ENCODE peak calls at places on chromosomes 4 and X, in four cellular contexts. U is CD4-positive, alpha-beta T cell; V is fibroblast of lung; D is HepG2. E is an unnamed sample.
A peak's percentile ranks its signal among the peaks of the same experiment; 100 is the strongest.

GRCh38 chr4:140163029-140163810 is 9.2 kb upstream of the MAML3 start:
- DNase-seq in U (no peak), V (peak; percentile 78), D (no peak), E (no peak)

GRCh38 chr4:103778221-103778620 is 58.4 kb upstream of the TACR3 start:
- DNase-seq in U (no peak), V (no peak), D (no peak), E (no peak)

GRCh38 chrX:267771-268261 is 13.4 kb upstream of the PLCXD1 start:
- DNase-seq in U (no peak), V (no peak), D (no peak), E (no peak)

GRCh38 chr4:92031825-92032224 is 271.9 kb upstream of the GRID2 start:
- DNase-seq in U (no peak), V (no peak), D (no peak), E (no peak)

GRCh38 chr4:165872443-165873297 is at the start of gene TLL1:
- DNase-seq in U (no peak), V (peak; percentile 6), D (no peak), E (no peak)

GRCh38 chr4:97950836-97951235 is 192.4 kb downstream of the STPG2 start:
- DNase-seq in U (no peak), V (no peak), D (no peak), E (no peak)

GRCh38 chr4:7630559-7631287 is 196.0 kb upstream of the PSAPL1 start:
- DNase-seq in U (no peak), V (peak; percentile 78), D (peak; percentile 79), E (peak; percentile 31)

GRCh38 chrX:21509912-21510311 is 135.7 kb downstream of the CNKSR2 start:
- DNase-seq in U (no peak), V (peak; percentile 2), D (no peak), E (no peak)

GRCh38 chrX:140766024-140766611 is 56.6 kb downstream of the LINC00632 start:
- DNase-seq in U (peak; percentile 3), V (peak; percentile 76), D (peak; percentile 27), E (peak; percentile 13)

GRCh38 chr4:156677136-156677535 is 294.5 kb downstream of the PDGFC start:
- DNase-seq in U (no peak), V (peak; percentile 31), D (peak; percentile 38), E (no peak)

GRCh38 chrX:386239-386767 is 404 bp downstream of the PPP2R3B start:
- DNase-seq in U (no peak), V (no peak), D (no peak), E (no peak)

GRCh38 chr4:101114936-101115372 is 232.4 kb downstream of the PPP3CA start:
- DNase-seq in U (no peak), V (peak; percentile 58), D (peak; percentile 99), E (peak; percentile 52)

GRCh38 chr4:176886135-176886534 is 93.4 kb upstream of the VEGFC start:
- DNase-seq in U (no peak), V (no peak), D (no peak), E (no peak)

GRCh38 chr4:150518559-150518958 is 63.4 kb upstream of the MAB21L2 start:
- DNase-seq in U (no peak), V (peak; percentile 18), D (no peak), E (no peak)

GRCh38 chr4:89752932-89753598 is 83.9 kb downstream of the SNCA start:
- DNase-seq in U (no peak), V (peak; percentile 97), D (no peak), E (no peak)

GRCh38 chr4:72567821-72568620 is 1.0 kb downstream of the ADAMTS3 start:
- DNase-seq in U (no peak), V (peak; percentile 81), D (peak; percentile 3), E (peak; percentile 23)

GRCh38 chrX:120761810-120762209 is 113.9 kb downstream of the CT47B1 start:
- DNase-seq in U (no peak), V (peak; percentile 73), D (peak; percentile 7), E (no peak)

GRCh38 chr4:45954280-45954679 is 169.6 kb downstream of the GABRG1 start:
- DNase-seq in U (no peak), V (no peak), D (no peak), E (no peak)

GRCh38 chr4:5821665-5822358 is 71.1 kb downstream of the CRMP1 start:
- DNase-seq in U (no peak), V (no peak), D (no peak), E (no peak)

GRCh38 chr4:89681219-89681618 is 155.7 kb downstream of the SNCA start:
- DNase-seq in U (no peak), V (no peak), D (peak; percentile 82), E (no peak)

GRCh38 chrX:140524556-140524955 is 19.7 kb upstream of the SOX3 start:
- DNase-seq in U (no peak), V (no peak), D (no peak), E (no peak)

GRCh38 chrX:31658360-31658759 is 586.5 kb upstream of the FTHL17 start:
- DNase-seq in U (no peak), V (peak; percentile 50), D (peak; percentile 1), E (no peak)

GRCh38 chr4:168886361-168886760 is 123.7 kb downstream of the CBR4 start:
- DNase-seq in U (no peak), V (peak; percentile 35), D (no peak), E (no peak)

GRCh38 chrX:19303216-19303880 is 40.4 kb upstream of the PDHA1 start:
- DNase-seq in U (no peak), V (peak; percentile 71), D (no peak), E (no peak)

GRCh38 chr4:64271601-64272081 is 137.6 kb downstream of the TECRL start:
- DNase-seq in U (no peak), V (no peak), D (peak; percentile 31), E (no peak)

GRCh38 chr4:18571252-18571885 is 549.8 kb upstream of the LCORL start:
- DNase-seq in U (no peak), V (no peak), D (peak; percentile 38), E (no peak)

GRCh38 chr4:150033937-150034336 is 44.3 kb upstream of the DCLK2 start:
- DNase-seq in U (no peak), V (peak; percentile 69), D (no peak), E (no peak)

GRCh38 chrX:12352922-12353321 is 214.6 kb downstream of the FRMPD4 start:
- DNase-seq in U (no peak), V (no peak), D (no peak), E (no peak)

GRCh38 chr4:54840430-54840829 is 182.7 kb downstream of the KIT start:
- DNase-seq in U (no peak), V (no peak), D (no peak), E (no peak)

GRCh38 chr4:141642711-141643110 is 6.3 kb downstream of the IL15 start:
- DNase-seq in U (no peak), V (no peak), D (no peak), E (no peak)

GRCh38 chrX:8815460-8816065 is 14.4 kb upstream of the FAM9A start:
- DNase-seq in U (no peak), V (peak; percentile 42), D (peak; percentile 45), E (no peak)

GRCh38 chr4:8228319-8229250 is 29.5 kb downstream of the SH3TC1 start:
- DNase-seq in U (peak; percentile 60), V (peak; percentile 80), D (no peak), E (peak; percentile 47)

GRCh38 chr4:56979674-56980073 is 978 bp downstream of the POLR2B start:
- DNase-seq in U (no peak), V (no peak), D (peak; percentile 31), E (no peak)

GRCh38 chr4:127685292-127685691 is 44.9 kb upstream of the SLC25A31 start:
- DNase-seq in U (no peak), V (no peak), D (peak; percentile 15), E (no peak)

GRCh38 chrX:12896935-12897334 is 9.5 kb upstream of the TLR8 start:
- DNase-seq in U (no peak), V (no peak), D (no peak), E (no peak)

GRCh38 chrX:81195712-81196111 is 6.0 kb downstream of the HMGN5 start:
- DNase-seq in U (peak; percentile 38), V (peak; percentile 63), D (peak; percentile 27), E (peak; percentile 4)

DNA sequence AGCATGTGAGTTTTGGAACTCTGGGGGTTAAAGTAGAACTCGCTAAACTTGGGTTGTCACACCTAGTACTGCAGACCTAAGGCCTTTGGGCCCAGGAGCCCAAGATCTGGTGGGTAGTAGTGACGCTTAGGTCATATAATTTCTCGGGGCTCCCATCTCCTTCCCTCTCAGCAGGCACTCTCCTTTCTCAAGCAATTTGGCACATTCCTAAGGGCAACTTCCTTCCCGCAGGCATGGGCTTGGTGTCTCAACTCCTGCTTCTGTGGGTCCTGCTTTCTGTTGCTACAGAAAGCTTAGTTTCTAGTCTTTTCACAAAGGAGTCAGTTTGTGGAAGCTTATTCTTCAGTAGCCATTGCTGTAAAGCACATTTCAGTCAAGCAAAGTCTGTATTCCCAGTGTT is 10.4 kb upstream of the EDA start:
- DNase-seq in U (no peak), V (no peak), D (no peak), E (no peak)
- H3K27ac ChIP-seq in U (no peak overlapping the region), V (no peak overlapping the region), D (no peak overlapping the region), E (no peak overlapping the region)

DNA sequence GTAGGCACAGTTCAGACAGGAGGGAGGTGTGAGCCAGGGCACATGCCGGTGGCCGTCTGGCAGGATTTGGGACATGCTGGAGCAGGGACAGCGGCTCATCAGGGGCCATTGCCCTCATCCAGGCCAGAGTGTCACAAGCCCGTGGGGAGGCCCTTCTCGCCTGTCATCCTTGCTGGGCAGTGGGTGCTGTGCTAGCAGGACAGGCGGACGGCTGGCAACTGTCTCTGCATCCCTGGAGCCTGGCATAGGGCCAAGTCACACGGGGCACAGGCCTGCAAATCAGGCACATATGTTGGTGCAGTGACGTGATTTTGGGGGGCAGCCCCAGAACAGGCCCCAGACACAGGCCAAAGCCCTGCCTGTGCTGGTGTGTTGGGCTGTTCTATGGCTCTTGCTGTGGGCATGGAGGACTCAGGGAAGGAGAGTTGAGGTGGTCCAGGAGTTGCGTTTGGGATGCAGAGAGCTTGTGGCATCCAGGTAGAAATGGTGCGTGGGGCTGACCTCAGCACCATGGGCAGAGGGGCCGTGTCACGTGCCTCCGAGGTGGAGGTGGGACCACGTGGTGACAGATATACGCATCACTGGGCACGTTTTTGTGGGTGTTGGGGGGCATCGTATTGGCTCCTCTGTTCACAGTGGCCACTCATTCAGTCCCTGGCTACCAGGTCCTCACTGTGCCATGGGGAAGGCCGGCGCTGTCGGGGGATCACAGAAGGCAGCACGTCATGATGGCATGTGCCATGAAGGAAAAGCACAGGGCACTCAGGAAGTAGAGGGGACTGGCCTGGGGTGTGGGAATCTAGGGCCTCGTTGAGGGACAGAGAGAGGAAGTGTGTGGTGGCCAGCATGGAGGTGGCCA is 14.6 kb upstream of the MSANTD1 start:
- DNase-seq in U (no peak), V (no peak), D (no peak), E (no peak)
- H3K27ac ChIP-seq in U (no peak overlapping the region), V (no peak overlapping the region), D (no peak overlapping the region), E (no peak overlapping the region)

DNA sequence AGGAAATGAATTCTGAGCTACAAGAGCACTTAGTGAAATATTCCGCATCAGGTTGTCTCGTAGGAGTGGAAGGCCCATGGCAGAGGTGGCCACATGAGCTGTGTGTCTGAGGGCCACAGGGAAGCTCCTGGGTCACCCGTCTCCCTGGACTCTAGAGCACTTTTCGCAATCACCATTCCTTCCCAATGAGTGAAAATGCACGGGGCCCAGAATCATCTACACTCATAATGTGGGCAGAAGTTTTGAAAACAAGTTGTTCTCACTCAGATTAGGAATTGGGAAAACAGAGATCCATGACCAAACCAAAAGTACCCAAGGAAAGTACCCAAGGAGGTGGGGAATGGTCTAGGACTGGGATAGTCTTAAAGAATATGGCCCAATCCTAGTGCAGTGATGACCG is 94.4 kb downstream of the SCD5 start:
- DNase-seq in U (no peak), V (no peak), D (no peak), E (no peak)
- H3K27ac ChIP-seq in U (no peak overlapping the region), V (no peak overlapping the region), D (no peak overlapping the region), E (no peak overlapping the region)

DNA sequence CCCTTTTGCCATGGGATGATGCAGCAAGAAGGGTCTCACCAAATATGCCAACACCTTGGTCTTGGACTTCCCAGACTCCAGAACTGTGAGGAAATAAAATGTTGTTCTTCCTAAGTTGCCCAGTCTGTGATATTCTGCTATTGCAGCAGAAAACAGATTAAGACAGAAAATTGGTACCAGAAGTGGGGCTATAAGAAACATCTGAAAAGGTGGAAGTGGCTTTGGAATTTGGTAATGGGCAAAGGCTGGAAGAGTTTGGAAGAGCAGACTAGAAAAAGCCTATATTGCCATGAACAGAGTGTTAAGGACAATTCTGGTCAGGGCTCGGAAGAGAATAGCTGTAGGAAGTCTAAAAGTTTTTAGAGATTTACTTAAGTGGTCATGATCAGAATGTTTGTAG is 27.4 kb downstream of the CASP6 start:
- DNase-seq in U (no peak), V (no peak), D (no peak), E (no peak)
- H3K27ac ChIP-seq in U (no peak overlapping the region), V (no peak overlapping the region), D (no peak overlapping the region), E (no peak overlapping the region)